ENCODE peak calls at places on chromosomes 11 and 22, in seven cellular contexts. I is K562, H is GM23338, T is HCT116, Y is cardiac muscle cell, J is PC-3, E is uterus. X is an unnamed sample.
A peak's percentile ranks its signal among the peaks of the same experiment; 100 is the strongest.

GRCh38 chr11:69307871-69308381 is 14.0 kb downstream of the MYEOV start:
- DNase-seq in H (no peak), E (no peak), J (no peak), Y (no peak), I (no peak), T (no peak), X (no peak)

GRCh38 chr22:19632671-19633148 is 81.6 kb upstream of the SEPTIN5 start:
- DNase-seq in I (no peak), E (no peak), Y (no peak), J (no peak), T (no peak), H (no peak), X (peak; percentile 33)

GRCh38 chr11:86180860-86181259 is 63.7 kb upstream of the EED start:
- DNase-seq in H (no peak), E (no peak), J (no peak), T (no peak), Y (no peak), I (no peak), X (no peak)

GRCh38 chr11:127066426-127067090 is 66.0 kb upstream of the KIRREL3 start:
- DNase-seq in Y (no peak), H (no peak), T (no peak), J (no peak), I (no peak), E (no peak), X (no peak)

GRCh38 chr11:77779935-77780334 is 40.6 kb downstream of the RSF1 start:
- DNase-seq in T (no peak), Y (peak; percentile 61), J (peak; percentile 68), I (peak; percentile 17), H (peak; percentile 75), E (no peak), X (peak; percentile 20)

GRCh38 chr11:69079891-69080290 is 31.2 kb downstream of the TPCN2 start:
- DNase-seq in E (no peak), H (no peak), J (no peak), T (no peak), I (no peak), Y (no peak), X (no peak)

GRCh38 chr22:32527756-32528155 is 53.1 kb downstream of the FBXO7 start:
- DNase-seq in H (no peak), E (no peak), Y (no peak), I (peak; percentile 27), T (no peak), J (no peak), X (no peak)

GRCh38 chr11:47979378-47980092 is 824 bp upstream of the PTPRJ start:
- DNase-seq in E (no peak), I (no peak), J (no peak), T (no peak), Y (peak; percentile 29), H (peak; percentile 79), X (no peak)

GRCh38 chr22:20131593-20131855 is at the start of gene ZDHHC8:
- DNase-seq in Y (peak; percentile 36), E (no peak), J (no peak), I (peak; percentile 74), H (no peak), T (no peak), X (no peak)

GRCh38 chr11:117186431-117186761 is 7.9 kb downstream of the SIDT2 start:
- DNase-seq in J (no peak), T (no peak), Y (no peak), E (peak; percentile 11), I (no peak), H (no peak), X (no peak)

GRCh38 chr22:37198290-37199102 is 10.4 kb upstream of the C1QTNF6 start:
- DNase-seq in E (peak; percentile 84), J (peak; percentile 81), Y (peak; percentile 79), I (peak; percentile 84), T (peak; percentile 57), H (peak; percentile 82), X (peak; percentile 82)

GRCh38 chr11:123484448-123484847 is 54.4 kb downstream of the GRAMD1B start:
- DNase-seq in J (no peak), I (no peak), E (no peak), T (no peak), H (no peak), Y (no peak), X (no peak)

GRCh38 chr11:57482782-57483569 is 22.6 kb downstream of the RTN4RL2 start:
- DNase-seq in T (no peak), E (no peak), Y (peak; percentile 62), I (no peak), J (peak; percentile 32), H (peak; percentile 88), X (no peak)

GRCh38 chr11:61499816-61500491 is 8.6 kb upstream of the LRRC10B start:
- DNase-seq in I (no peak), J (no peak), H (peak; percentile 81), T (no peak), Y (no peak), E (no peak), X (no peak)

GRCh38 chr22:37509026-37509886 is 10.0 kb downstream of the CARD10 start:
- DNase-seq in Y (no peak), I (no peak), H (no peak), E (no peak), T (no peak), J (no peak), X (no peak)

GRCh38 chr11:3995307-3995706 is 99.3 kb upstream of the RRM1 start:
- DNase-seq in J (no peak), I (no peak), Y (no peak), T (no peak), H (no peak), E (no peak), X (peak; percentile 23)

GRCh38 chr11:9280655-9281301 is 15.6 kb upstream of the DENND5A start:
- DNase-seq in H (no peak), I (peak; percentile 52), J (peak; percentile 77), Y (peak; percentile 78), E (no peak), T (no peak), X (no peak)

GRCh38 chr11:80146231-80146630 is 705.4 kb upstream of the TENM4 start:
- DNase-seq in T (no peak), E (no peak), Y (no peak), H (no peak), J (peak; percentile 66), I (no peak), X (peak; percentile 73)

GRCh38 chr11:13972033-13972910 is 9.7 kb downstream of the SPON1 start:
- DNase-seq in H (no peak), T (no peak), I (no peak), Y (peak; percentile 71), E (no peak), J (no peak), X (no peak)

GRCh38 chr22:35559354-35560005 is 18.8 kb downstream of the RASD2 start:
- DNase-seq in T (no peak), J (no peak), Y (no peak), I (no peak), E (no peak), H (no peak), X (peak; percentile 48)

GRCh38 chr11:108565653-108566052 is 27.9 kb downstream of the EXPH5 start:
- DNase-seq in J (no peak), H (no peak), E (no peak), I (no peak), Y (no peak), T (no peak), X (no peak)

GRCh38 chr11:10522921-10523320 is 18.1 kb downstream of the RNF141 start:
- DNase-seq in J (no peak), Y (no peak), T (no peak), E (peak; percentile 75), I (no peak), H (no peak), X (peak; percentile 81)

DNA sequence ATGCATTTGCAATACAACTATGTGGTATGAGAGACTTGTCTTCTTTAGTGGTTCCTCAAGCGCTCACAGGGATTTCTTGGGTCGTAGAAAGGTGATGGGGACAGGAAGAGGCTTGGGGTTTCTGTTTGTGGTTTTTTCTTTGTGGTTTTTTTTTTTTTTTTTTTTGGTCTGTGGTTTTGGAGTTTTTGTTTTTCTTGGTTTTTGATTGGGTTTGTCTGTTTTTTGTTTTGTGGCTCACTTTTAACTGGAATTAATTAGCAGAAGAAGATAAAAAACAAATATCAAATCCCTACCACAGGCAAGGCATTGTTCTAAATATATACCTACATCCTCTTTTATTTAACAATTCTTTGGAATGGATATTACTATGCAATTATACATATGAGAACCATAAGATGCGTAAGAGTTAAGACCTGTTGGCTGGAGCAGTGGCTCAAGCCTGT is 5.5 kb downstream of the TTC28 start:
- DNase-seq in T (no peak), Y (peak; percentile 74), H (no peak), J (peak; percentile 38), I (peak; percentile 57), E (no peak), X (no peak)
- H3K27me3 ChIP-seq in T (no peaks in the 10 kb centered on the region), Y (no peaks in the 10 kb centered on the region), H (no peaks in the 10 kb centered on the region), J (no peaks in the 10 kb centered on the region), I (no peaks in the 10 kb centered on the region), E (no peaks in the 10 kb centered on the region), X (peaks cover 49% of the 10 kb centered on the region)

GRCh38 chr11:60130496-60130895 is 42.0 kb downstream of the MS4A2 start:
- DNase-seq in I (peak; percentile 84), J (peak; percentile 83), Y (peak; percentile 3), T (peak; percentile 47), H (peak; percentile 84), E (peak; percentile 23), X (peak; percentile 48)
- TF ChIP-seq CTCF in I (peak; percentile 76), J (peak; percentile 88), Y (no peak), T (peak; percentile 65), H (peak; percentile 76), E (no peak), X (peak; percentile 55)

DNA sequence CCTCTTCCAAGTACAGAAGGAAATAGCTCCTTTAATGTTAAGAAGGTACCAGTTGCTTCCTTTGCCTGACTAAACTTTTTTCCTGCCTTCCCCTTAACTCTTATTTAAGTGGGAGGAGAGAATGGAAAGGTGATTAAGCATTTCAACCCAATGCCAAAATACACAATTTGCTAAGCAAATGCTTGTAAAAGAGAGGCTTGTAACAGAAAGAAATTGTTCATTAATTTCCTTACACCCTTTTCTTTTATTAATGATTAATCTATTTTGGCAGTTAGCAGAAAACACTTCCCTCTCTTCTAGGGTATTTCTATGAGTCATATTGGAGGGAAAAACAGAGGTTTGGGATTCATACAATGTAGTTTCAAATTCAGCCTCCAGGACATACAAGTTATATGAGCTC is 427.6 kb upstream of the FAT3 start:
- DNase-seq in T (no peak), J (peak; percentile 39), I (no peak), Y (no peak), H (no peak), E (no peak), X (no peak)
- H3K27ac ChIP-seq in T (no peak overlapping the region), J (no peak overlapping the region), I (no peak overlapping the region), Y (no peak overlapping the region), H (no peak overlapping the region), E (no peak overlapping the region), X (no peak overlapping the region)

GRCh38 chr22:42985541-42985925 is 29.4 kb downstream of the PACSIN2 start:
- DNase-seq in I (no peak), Y (no peak), T (no peak), J (no peak), H (no peak), E (no peak), X (no peak)
- H3K27me3 ChIP-seq in I (no peaks in the 10 kb centered on the region), Y (no peaks in the 10 kb centered on the region), T (no peaks in the 10 kb centered on the region), J (no peaks in the 10 kb centered on the region), H (no peaks in the 10 kb centered on the region), E (no peaks in the 10 kb centered on the region), X (no peaks in the 10 kb centered on the region)

DNA sequence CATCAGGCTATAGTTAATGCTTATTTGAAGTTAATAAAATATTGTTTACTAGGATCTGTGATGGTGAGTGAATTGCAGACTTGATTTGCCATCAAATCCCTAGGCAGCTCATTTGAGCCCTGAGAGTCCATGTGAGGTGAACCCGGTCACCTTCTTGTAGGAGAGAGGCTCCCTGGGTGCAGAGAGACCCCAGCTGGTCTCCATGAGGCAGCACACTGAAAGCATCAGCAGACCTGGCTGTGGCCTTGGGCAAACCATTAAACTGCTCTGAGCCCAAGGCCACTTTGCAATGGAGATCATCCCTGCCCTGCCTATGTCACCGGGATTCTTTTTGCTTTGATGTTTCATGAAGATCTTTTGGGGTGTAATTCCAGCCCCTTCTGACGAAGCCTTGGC is 125.2 kb downstream of the MICAL2 start:
- DNase-seq in I (peak; percentile 62), Y (peak; percentile 43), H (no peak), T (no peak), J (no peak), E (no peak), X (no peak)
- TF ChIP-seq CTCF in I (peak; percentile 70), Y (peak; percentile 13), H (no peak), T (peak; percentile 29), J (no peak), E (no peak), X (peak; percentile 16)